ENCODE peak calls at places on chromosomes 6 and 20, in eight cellular contexts. U is endothelial cell, V is amniotic stem cell, N is fibroblast of mammary gland, R is Peyer's patch, S is glomerular endothelial cell, T is B cell, L is aorta. X is an unnamed sample.

GRCh38 chr6:16184129-16184528 is 54.3 kb upstream of the GMPR start:
- DNase-seq in U (no peak), V (no peak), N (peak), R (peak), S (no peak), T (peak), L (no peak), X (peak)

GRCh38 chr20:51190783-51191180 is 167.9 kb upstream of the KCNG1 start:
- DNase-seq in U (no peak), V (no peak), N (peak), R (no peak), S (no peak), T (no peak), L (no peak), X (no peak)

GRCh38 chr6:111534366-111534765 is 51.3 kb upstream of the REV3L start:
- DNase-seq in U (no peak), V (no peak), N (peak), R (peak), S (peak), T (no peak), L (no peak), X (no peak)

GRCh38 chr20:35511814-35512420 is 17.5 kb downstream of the C20orf173 start:
- DNase-seq in U (peak), V (no peak), N (peak), R (no peak), S (no peak), T (no peak), L (no peak), X (peak)

GRCh38 chr6:149924933-149925252 is 2.0 kb upstream of the RAET1G start:
- DNase-seq in U (no peak), V (no peak), N (no peak), R (no peak), S (no peak), T (no peak), L (no peak), X (no peak)

GRCh38 chr20:822651-823325 is 10.7 kb upstream of the FAM110A start:
- DNase-seq in U (no peak), V (no peak), N (no peak), R (peak), S (no peak), T (no peak), L (no peak), X (no peak)

GRCh38 chr6:25788305-25788922 is 33.9 kb downstream of the SLC17A4 start:
- DNase-seq in U (peak), V (no peak), N (peak), R (peak), S (peak), T (peak), L (no peak), X (peak)

GRCh38 chr20:37596890-37597539 is 69.3 kb upstream of the BLCAP start:
- DNase-seq in U (no peak), V (no peak), N (no peak), R (no peak), S (no peak), T (no peak), L (peak), X (no peak)

GRCh38 chr6:34047913-34048867 is 97.7 kb downstream of the GRM4 start:
- DNase-seq in U (no peak), V (no peak), N (no peak), R (no peak), S (no peak), T (no peak), L (no peak), X (no peak)

GRCh38 chr6:73652637-73653570 is 888 bp downstream of the SLC17A5 start:
- DNase-seq in U (peak), V (no peak), N (peak), R (peak), S (no peak), T (peak), L (peak), X (peak)

GRCh38 chr6:27617046-27617687 is 144.3 kb upstream of the ZNF184 start:
- DNase-seq in U (no peak), V (no peak), N (peak), R (no peak), S (no peak), T (no peak), L (no peak), X (no peak)

GRCh38 chr6:166512567-166512966 is 73.9 kb downstream of the RAMACL start:
- DNase-seq in U (no peak), V (no peak), N (no peak), R (peak), S (no peak), T (peak), L (no peak), X (peak)

GRCh38 chr6:140957334-140957733 is 1175.4 kb upstream of the GJE1 start:
- DNase-seq in U (no peak), V (no peak), N (no peak), R (no peak), S (no peak), T (no peak), L (no peak), X (no peak)

GRCh38 chr20:38878798-38879197 is 47.4 kb upstream of the FAM83D start:
- DNase-seq in U (peak), V (no peak), N (peak), R (no peak), S (no peak), T (peak), L (no peak), X (peak)

GRCh38 chr6:20692023-20692422 is 157.8 kb downstream of the CDKAL1 start:
- DNase-seq in U (no peak), V (no peak), N (peak), R (no peak), S (no peak), T (no peak), L (no peak), X (no peak)

GRCh38 chr20:47847882-47848485 is 62.7 kb upstream of the SULF2 start:
- DNase-seq in U (no peak), V (no peak), N (no peak), R (no peak), S (no peak), T (no peak), L (no peak), X (no peak)

GRCh38 chr20:19083136-19083621 is 129.3 kb upstream of the SLC24A3 start:
- DNase-seq in U (no peak), V (no peak), N (no peak), R (no peak), S (no peak), T (no peak), L (no peak), X (no peak)

GRCh38 chr6:162069995-162070394 is 657.6 kb downstream of the PRKN start:
- DNase-seq in U (no peak), V (no peak), N (peak), R (no peak), S (no peak), T (no peak), L (no peak), X (no peak)

GRCh38 chr6:16338577-16339262 is 100.3 kb downstream of the GMPR start:
- DNase-seq in U (peak), V (peak), N (peak), R (peak), S (peak), T (no peak), L (peak), X (no peak)

GRCh38 chr6:3284436-3284876 is 25.7 kb downstream of the PSMG4 start:
- DNase-seq in U (no peak), V (no peak), N (no peak), R (no peak), S (no peak), T (no peak), L (peak), X (no peak)

GRCh38 chr6:158706369-158706982 is 56.6 kb downstream of the SYTL3 start:
- DNase-seq in U (peak), V (no peak), N (peak), R (peak), S (no peak), T (no peak), L (peak), X (peak)

GRCh38 chr6:121349596-121349995 is 15.3 kb upstream of the TBC1D32 start:
- DNase-seq in U (no peak), V (no peak), N (no peak), R (no peak), S (no peak), T (no peak), L (no peak), X (no peak)

GRCh38 chr6:94052754-94053153 is 633.4 kb upstream of the EPHA7 start:
- DNase-seq in U (no peak), V (no peak), N (peak), R (no peak), S (no peak), T (no peak), L (no peak), X (no peak)

GRCh38 chr20:1801551-1801950 is 93.7 kb upstream of the SIRPA start:
- DNase-seq in U (no peak), V (no peak), N (no peak), R (no peak), S (no peak), T (no peak), L (no peak), X (no peak)

GRCh38 chr6:140932909-140933308 is 1199.8 kb upstream of the GJE1 start:
- DNase-seq in U (no peak), V (no peak), N (no peak), R (no peak), S (no peak), T (no peak), L (no peak), X (no peak)